ENCODE peak calls at places on chromosome 21, in ten cellular contexts. Y, D, R, K, T, O, M, J, H and P are unnamed samples.

GRCh38 chr21:24375201-24375600 is 1232.1 kb downstream of the MRPL39 start:
- DNase-seq in R (no peak), H (no peak), M (no peak), T (no peak), Y (no peak), O (no peak), D (no peak), K (no peak), J (no peak), P (no peak)

GRCh38 chr21:15682977-15683376 is 46.8 kb upstream of the USP25 start:
- DNase-seq in M (no peak), R (no peak), Y (no peak), H (no peak), O (no peak), K (no peak), J (no peak), T (no peak), D (peak), P (no peak)

GRCh38 chr21:28018741-28019669 is 973.7 kb downstream of the LTN1 start:
- DNase-seq in D (no peak), Y (no peak), J (no peak), R (no peak), K (no peak), T (no peak), M (no peak), H (no peak), O (no peak), P (no peak)

GRCh38 chr21:25342811-25343210 is 264.5 kb downstream of the MRPL39 start:
- DNase-seq in M (no peak), Y (no peak), R (no peak), D (no peak), T (no peak), H (no peak), O (no peak), K (no peak), J (no peak), P (no peak)

GRCh38 chr21:17921579-17922530 is 102.7 kb upstream of the C21orf91 start:
- DNase-seq in Y (no peak), J (no peak), K (no peak), D (peak), M (no peak), R (no peak), T (peak), H (no peak), O (no peak), P (no peak)

GRCh38 chr21:26845066-26845749 is at the start of gene ADAMTS1:
- DNase-seq in T (peak), Y (peak), D (peak), O (peak), R (no peak), J (peak), H (peak), K (peak), M (no peak), P (peak)

GRCh38 chr21:17613242-17613676 is 558 bp upstream of the BTG3 start:
- DNase-seq in H (peak), J (peak), D (peak), T (peak), O (no peak), K (peak), Y (peak), R (no peak), M (no peak), P (no peak)

GRCh38 chr21:39377444-39378050 is 28.7 kb upstream of the HMGN1 start:
- DNase-seq in O (no peak), T (no peak), M (no peak), K (no peak), R (no peak), H (no peak), D (peak), J (no peak), Y (no peak), P (no peak)

GRCh38 chr21:27674037-27674436 is 707.1 kb upstream of the ADAMTS5 start:
- DNase-seq in O (no peak), M (no peak), K (no peak), T (no peak), R (no peak), J (no peak), Y (no peak), H (no peak), D (no peak), P (no peak)

GRCh38 chr21:16079830-16080229 is 350.0 kb downstream of the USP25 start:
- DNase-seq in M (no peak), Y (no peak), K (no peak), T (no peak), H (no peak), D (no peak), O (no peak), J (no peak), R (no peak), P (no peak)

GRCh38 chr21:17797967-17798366 is 21.2 kb downstream of the C21orf91 start:
- DNase-seq in K (no peak), H (no peak), M (no peak), R (no peak), T (no peak), J (no peak), Y (no peak), O (no peak), D (no peak), P (no peak)

GRCh38 chr21:16590658-16591057 is 860.9 kb downstream of the USP25 start:
- DNase-seq in K (no peak), O (no peak), T (no peak), D (no peak), J (no peak), Y (no peak), H (no peak), M (no peak), R (no peak), P (no peak)

GRCh38 chr21:42522271-42522670 is 8.6 kb downstream of the SLC37A1 start:
- DNase-seq in D (no peak), Y (no peak), K (no peak), H (no peak), R (no peak), M (no peak), T (no peak), O (no peak), J (no peak), P (no peak)
- H3K27ac ChIP-seq in D (no peak), Y (no peak), K (no peak), H (no peak), R (no peak), M (no peak), T (no peak), O (no peak), J (no peak), P (no peak)

GRCh38 chr21:41953249-41953830 is 478 bp downstream of the C2CD2 start:
- DNase-seq in T (no peak), H (peak), R (no peak), M (no peak), D (no peak), J (no peak), O (peak), K (no peak), Y (peak), P (no peak)
- TF ChIP-seq POLR2A in T (no peak), H (no peak), R (no peak), M (no peak), D (no peak), J (no peak), O (no peak), K (no peak), Y (no peak), P (no peak)

DNA sequence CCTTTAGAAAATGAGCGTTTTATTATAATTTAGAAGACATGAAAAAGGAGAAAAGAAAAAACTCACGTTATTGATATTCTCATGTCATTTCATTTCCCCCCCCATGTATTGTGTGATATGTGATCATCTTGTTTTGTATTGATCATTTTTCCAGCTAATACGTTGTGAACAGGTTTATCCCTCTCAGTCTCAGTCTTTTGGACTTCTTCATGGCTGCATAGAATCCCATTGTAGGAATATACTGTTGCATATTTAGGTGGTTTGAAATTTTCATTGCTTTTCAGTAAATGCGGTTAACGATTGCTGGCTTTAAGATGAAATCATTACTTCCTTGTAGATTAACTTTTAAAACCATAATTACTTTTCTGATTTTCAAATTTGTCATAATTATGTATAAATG is 1.6 kb downstream of the SON start:
- DNase-seq in K (no peak), T (no peak), Y (no peak), J (no peak), R (no peak), D (no peak), H (no peak), O (no peak), M (no peak), P (no peak)
- H3K27ac ChIP-seq in K (peak), T (peak), Y (peak), J (no peak), R (peak), D (no peak), H (peak), O (no peak), M (no peak), P (peak)

GRCh38 chr21:29299906-29300546 is 1.3 kb downstream of the BACH1 start:
- DNase-seq in T (peak), D (peak), O (peak), K (peak), H (peak), R (peak), Y (peak), J (peak), M (peak), P (peak)

GRCh38 chr21:29298348-29299045 is at the start of gene BACH1:
- DNase-seq in J (peak), Y (peak), M (peak), R (no peak), K (peak), D (peak), T (peak), O (peak), H (peak), P (peak)

GRCh38 chr21:29300547-29301138 is 1.9 kb downstream of the BACH1 start:
- DNase-seq in H (no peak), D (no peak), J (no peak), Y (no peak), K (no peak), M (no peak), T (no peak), O (no peak), R (peak), P (no peak)

GRCh38 chr21:29297483-29298347 is 1.0 kb upstream of the BACH1 start:
- DNase-seq in H (peak), K (no peak), J (peak), D (no peak), M (no peak), O (no peak), T (no peak), R (no peak), Y (no peak), P (no peak)

GRCh38 chr21:29299046-29299905 is 554 bp downstream of the BACH1 start:
- DNase-seq in H (peak), M (no peak), R (no peak), O (peak), D (peak), T (peak), Y (peak), K (peak), J (peak), P (peak)
- TF ChIP-seq POLR2A in H (no peak), M (no peak), R (peak), O (no peak), D (no peak), T (no peak), Y (no peak), K (no peak), J (no peak), P (no peak)

GRCh38 chr21:46155514-46156377 is at the start of gene FTCD:
- DNase-seq in H (no peak), O (no peak), J (no peak), K (peak), D (no peak), T (peak), R (no peak), Y (peak), M (no peak), P (peak)
- H3K27ac ChIP-seq in H (no peak), O (no peak), J (no peak), K (no peak), D (no peak), T (no peak), R (no peak), Y (no peak), M (no peak), P (peak)

GRCh38 chr21:43865471-43866181 is 603 bp downstream of the AGPAT3 start:
- DNase-seq in R (no peak), H (peak), K (peak), M (no peak), J (peak), T (peak), Y (peak), O (peak), D (no peak), P (peak)
- TF ChIP-seq POLR2A in R (peak), H (no peak), K (peak), M (no peak), J (no peak), T (peak), Y (no peak), O (no peak), D (no peak), P (no peak)

GRCh38 chr21:37061926-37062591 is 10.8 kb downstream of the PIGP start:
- DNase-seq in K (no peak), H (no peak), R (no peak), T (no peak), M (no peak), J (peak), D (no peak), Y (no peak), O (no peak), P (no peak)

GRCh38 chr21:37059181-37059580 is 13.7 kb downstream of the PIGP start:
- DNase-seq in R (no peak), M (no peak), H (no peak), J (no peak), T (no peak), D (no peak), O (no peak), Y (no peak), K (no peak), P (no peak)

GRCh38 chr21:37057614-37058013 is 15.3 kb downstream of the PIGP start:
- DNase-seq in M (no peak), D (no peak), J (no peak), R (no peak), Y (no peak), T (no peak), H (no peak), O (no peak), K (no peak), P (no peak)

GRCh38 chr21:37062592-37062933 is 10.3 kb downstream of the PIGP start:
- DNase-seq in Y (no peak), H (no peak), M (no peak), D (no peak), O (no peak), R (no peak), J (no peak), T (no peak), K (no peak), P (no peak)

DNA sequence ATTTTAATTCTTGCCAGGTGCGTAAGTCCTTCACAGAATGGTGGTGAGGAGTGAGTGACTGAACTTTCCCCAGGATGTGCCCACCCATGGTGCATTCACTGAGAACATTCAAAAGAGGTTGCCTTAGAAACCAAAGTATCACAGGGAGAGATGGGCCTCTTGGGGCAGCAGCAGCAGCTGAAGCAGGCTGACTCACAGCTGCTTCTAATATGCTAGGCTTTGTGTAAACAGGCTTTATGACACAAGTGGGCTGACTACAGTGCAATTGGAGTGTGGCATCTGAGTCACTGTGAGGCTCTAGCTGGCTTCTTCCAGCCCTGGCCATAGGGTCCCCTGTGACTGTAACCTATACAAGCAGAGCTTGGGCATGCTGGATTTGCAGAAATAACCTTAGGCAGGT is 12.6 kb downstream of the PIGP start:
- DNase-seq in M (peak), J (peak), T (no peak), Y (peak), D (peak), K (peak), O (no peak), H (peak), R (no peak), P (no peak)
- H3K27ac ChIP-seq in M (no peak), J (no peak), T (no peak), Y (peak), D (no peak), K (no peak), O (no peak), H (peak), R (no peak), P (no peak)

GRCh38 chr21:45363921-45364463 is 41.0 kb upstream of the COL18A1 start:
- DNase-seq in D (peak), M (peak), Y (peak), J (peak), H (peak), K (peak), T (peak), O (no peak), R (peak), P (no peak)
- TF ChIP-seq POLR2A in D (peak), M (no peak), Y (no peak), J (peak), H (no peak), K (peak), T (peak), O (no peak), R (no peak), P (peak)

GRCh38 chr21:45408271-45408791 is 3.4 kb downstream of the COL18A1 start:
- DNase-seq in J (no peak), R (no peak), Y (no peak), T (no peak), D (no peak), K (no peak), H (no peak), M (no peak), O (peak), P (peak)

GRCh38 chr21:45406801-45407628 is 2.0 kb downstream of the COL18A1 start:
- DNase-seq in H (no peak), K (no peak), M (no peak), T (no peak), O (peak), J (no peak), R (no peak), Y (no peak), D (peak), P (peak)

GRCh38 chr21:45408811-45409261 is 3.9 kb downstream of the COL18A1 start:
- DNase-seq in H (no peak), M (no peak), J (no peak), T (no peak), O (peak), D (no peak), K (no peak), R (no peak), Y (no peak), P (no peak)

GRCh38 chr21:45405819-45406762 is 1.1 kb downstream of the COL18A1 start:
- DNase-seq in J (no peak), K (no peak), O (peak), Y (no peak), D (peak), R (no peak), H (no peak), T (no peak), M (no peak), P (peak)

DNA sequence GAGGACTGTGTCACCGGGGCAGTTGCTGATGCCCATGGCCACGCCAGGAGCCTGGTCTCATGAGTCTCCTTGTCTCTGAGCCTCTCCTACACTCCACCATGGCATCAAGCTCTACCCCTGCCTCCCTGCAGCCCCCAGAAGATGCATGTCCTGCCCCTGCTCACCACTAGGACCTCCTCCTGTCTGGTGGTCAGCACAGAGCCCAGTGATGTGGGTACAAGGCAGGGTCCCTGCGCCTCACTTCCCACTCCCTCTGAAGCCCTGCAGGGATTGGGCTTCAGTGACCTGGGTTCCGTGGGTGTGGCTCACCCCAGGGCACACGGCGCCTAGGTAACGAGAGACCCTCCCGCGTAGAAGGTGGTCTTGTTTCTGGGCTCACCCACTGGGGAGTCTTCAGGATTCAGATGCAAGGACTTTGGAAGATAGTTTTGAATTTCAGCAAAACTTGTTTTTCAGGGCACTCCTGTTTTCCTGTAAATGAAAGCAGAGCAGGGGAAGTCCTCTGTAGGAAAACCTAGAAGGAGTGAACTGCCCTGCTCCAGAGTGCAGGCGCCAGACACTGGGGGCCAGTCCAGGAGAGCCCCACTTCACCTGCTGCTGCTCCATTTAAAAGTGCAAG is 2.8 kb downstream of the COL18A1 start:
- DNase-seq in H (no peak), T (no peak), O (peak), D (no peak), Y (no peak), M (no peak), R (no peak), J (no peak), K (no peak), P (peak)
- H3K27ac ChIP-seq in H (no peak), T (no peak), O (no peak), D (no peak), Y (no peak), M (no peak), R (no peak), J (peak), K (no peak), P (no peak)

GRCh38 chr21:41226853-41227252 is 58.9 kb downstream of the BACE2 start:
- DNase-seq in J (no peak), R (no peak), D (no peak), O (no peak), H (no peak), M (no peak), T (no peak), Y (no peak), K (no peak), P (no peak)
- TF ChIP-seq POLR2A in J (no peak), R (no peak), D (no peak), O (no peak), H (no peak), M (no peak), T (no peak), Y (no peak), K (no peak), P (no peak)